ENCODE peak calls at places on chromosomes 4 and X, in four cellular contexts. V is prostate gland, Y is epithelial cell of esophagus, N is fibroblast of lung. O is an unnamed sample.

GRCh38 chr4:1611501-1611870 is 72.6 kb downstream of the FAM53A start:
- DNase-seq in Y (no peak), V (no peak), N (no peak), O (no peak)

GRCh38 chr4:123599920-123600394 is 203.4 kb downstream of the SPRY1 start:
- DNase-seq in Y (peak; percentile 23), N (peak; percentile 62), V (peak; percentile 19), O (no peak)

GRCh38 chr4:105140684-105141490 is 5.8 kb upstream of the TET2 start:
- DNase-seq in N (no peak), V (no peak), Y (peak; percentile 53), O (no peak)

GRCh38 chrX:9312922-9313867 is 151.7 kb upstream of the TBL1X start:
- DNase-seq in N (no peak), V (no peak), Y (peak; percentile 11), O (no peak)

GRCh38 chrX:10620121-10620699 is at the start of gene MID1:
- DNase-seq in V (peak; percentile 63), N (peak; percentile 85), Y (peak; percentile 81), O (no peak)

GRCh38 chr4:84877051-84877833 is 89.2 kb downstream of the WDFY3 start:
- DNase-seq in V (no peak), N (peak; percentile 64), Y (peak; percentile 52), O (no peak)

GRCh38 chr4:83618431-83618830 is 82.5 kb downstream of the GPAT3 start:
- DNase-seq in V (no peak), N (peak; percentile 87), Y (peak; percentile 87), O (no peak)

GRCh38 chrX:53714580-53715335 is 28.2 kb upstream of the HUWE1 start:
- DNase-seq in N (peak; percentile 64), V (peak; percentile 62), Y (peak; percentile 83), O (peak; percentile 67)

GRCh38 chr4:112633477-112634235 is 3.1 kb downstream of the ZGRF1 start:
- DNase-seq in V (no peak), N (peak; percentile 23), Y (peak; percentile 41), O (no peak)

GRCh38 chr4:141713771-141714445 is 77.5 kb downstream of the IL15 start:
- DNase-seq in V (no peak), Y (peak; percentile 55), N (peak; percentile 85), O (no peak)

GRCh38 chr4:150126201-150126879 is 48.1 kb downstream of the DCLK2 start:
- DNase-seq in N (peak; percentile 77), V (no peak), Y (no peak), O (no peak)

GRCh38 chr4:55491486-55491885 is 55.2 kb downstream of the CLOCK start:
- DNase-seq in V (no peak), Y (no peak), N (peak; percentile 37), O (no peak)

GRCh38 chrX:76159453-76159852 is 13.4 kb upstream of the PBDC1 start:
- DNase-seq in Y (no peak), V (no peak), N (no peak), O (no peak)

GRCh38 chr4:185183622-185184281 is 20.0 kb downstream of the CFAP97 start:
- DNase-seq in V (peak; percentile 93), Y (peak; percentile 91), N (peak; percentile 81), O (peak; percentile 78)

GRCh38 chrX:23904096-23904495 is 3.6 kb downstream of the APOO start:
- DNase-seq in N (peak; percentile 47), V (no peak), Y (peak; percentile 59), O (no peak)

GRCh38 chrX:151722241-151722846 is 6.5 kb downstream of the FATE1 start:
- DNase-seq in N (peak; percentile 4), Y (peak; percentile 2), V (no peak), O (no peak)

GRCh38 chr4:140743194-140743931 is 12.8 kb downstream of the TBC1D9 start:
- DNase-seq in N (peak; percentile 54), V (no peak), Y (peak; percentile 59), O (no peak)

GRCh38 chrX:131675596-131676194 is 131.8 kb downstream of the OR13H1 start:
- DNase-seq in V (no peak), N (peak; percentile 3), Y (peak; percentile 13), O (no peak)
- TF ChIP-seq CTCF in V (no peak), N (peak; percentile 72), Y (peak; percentile 48), O (peak; percentile 59)

GRCh38 chr4:26325191-26325590 is 4.4 kb downstream of the RBPJ start:
- DNase-seq in Y (peak; percentile 67), V (no peak), N (peak; percentile 51), O (no peak)
- H3K4me3 ChIP-seq in Y (no peak overlapping the region), V (no peak overlapping the region), N (peak overlapping the region; percentile 21), O (no peak overlapping the region)

GRCh38 chrX:40468033-40468979 is 112.5 kb upstream of the ATP6AP2 start:
- DNase-seq in N (peak; percentile 59), Y (peak; percentile 42), V (peak; percentile 76), O (peak; percentile 76)
- TF ChIP-seq CTCF in N (no peak), Y (peak; percentile 43), V (peak; percentile 42), O (peak; percentile 60)

GRCh38 chr4:94412019-94413017 is 39.4 kb upstream of the PDLIM5 start:
- DNase-seq in V (peak; percentile 8), N (peak; percentile 88), Y (peak; percentile 83), O (no peak)
- H3K4me3 ChIP-seq in V (no peak overlapping the region), N (no peak overlapping the region), Y (no peak overlapping the region), O (no peak overlapping the region)

GRCh38 chr4:42371306-42372063 is 25.8 kb upstream of the SHISA3 start:
- DNase-seq in V (no peak), N (peak; percentile 50), Y (peak; percentile 67), O (peak; percentile 46)
- TF ChIP-seq CTCF in V (peak; percentile 31), N (peak; percentile 76), Y (peak; percentile 64), O (peak; percentile 56)

GRCh38 chr4:153207561-153207960 is 3.3 kb downstream of the TRIM2 start:
- DNase-seq in V (no peak), N (no peak), Y (no peak), O (no peak)
- H3K4me3 ChIP-seq in V (no peak overlapping the region), N (no peak overlapping the region), Y (no peak overlapping the region), O (no peak overlapping the region)

GRCh38 chr4:170229021-170229420 is 139.3 kb upstream of the AADAT start:
- DNase-seq in V (no peak), Y (peak; percentile 53), N (no peak), O (peak; percentile 2)

GRCh38 chr4:170230242-170230641 is 140.5 kb upstream of the AADAT start:
- DNase-seq in N (no peak), Y (no peak), V (no peak), O (no peak)

GRCh38 chr4:170231377-170231776 is 141.6 kb upstream of the AADAT start:
- DNase-seq in V (no peak), N (no peak), Y (no peak), O (no peak)

GRCh38 chr4:170226288-170226687 is 136.5 kb upstream of the AADAT start:
- DNase-seq in N (no peak), V (no peak), Y (no peak), O (no peak)

GRCh38 chr4:170227928-170228327 is 138.2 kb upstream of the AADAT start:
- DNase-seq in Y (no peak), N (no peak), V (no peak), O (no peak)
- TF ChIP-seq CTCF in Y (peak; percentile 16), N (no peak), V (no peak), O (no peak)

GRCh38 chrX:119685225-119686066 is 7.5 kb downstream of the SEPTIN6 start:
- DNase-seq in Y (no peak), N (no peak), V (no peak), O (no peak)
- H3K4me3 ChIP-seq in Y (no peak overlapping the region), N (no peak overlapping the region), V (no peak overlapping the region), O (no peak overlapping the region)

O was measured in LNCaP clone FGC.